ENCODE peak calls at places on chromosomes 13 and 19, in eight cellular contexts. J is RCC 7860, Z is omental fat pad, K is ACHN, T is LHCN-M2, I is ELF-1, F is fibroblast of pulmonary artery, G is heart right ventricle. E is an unnamed sample.

GRCh38 chr13:32178763-32179162 is 136.4 kb downstream of the ZAR1L start:
- DNase-seq in Z (no peak), T (no peak), K (no peak), I (no peak), G (no peak), J (no peak), F (no peak), E (no peak)

GRCh38 chr19:49805822-49806612 is 7.1 kb downstream of the FUZ start:
- DNase-seq in J (no peak), K (no peak), G (no peak), T (no peak), Z (no peak), F (no peak), I (no peak), E (no peak)

GRCh38 chr13:75250526-75251183 is 231.3 kb downstream of the TBC1D4 start:
- DNase-seq in F (peak; percentile 79), T (peak; percentile 47), G (peak; percentile 8), K (no peak), Z (no peak), I (no peak), J (peak; percentile 89), E (no peak)

GRCh38 chr19:44605547-44605946 is 7.8 kb upstream of the IGSF23 start:
- DNase-seq in F (no peak), T (no peak), Z (no peak), I (no peak), K (no peak), J (no peak), G (no peak), E (no peak)

GRCh38 chr19:50258918-50259372 is 55.5 kb downstream of the MYH14 start:
- DNase-seq in I (peak; percentile 86), T (no peak), K (no peak), J (no peak), F (no peak), G (no peak), Z (no peak), E (no peak)

GRCh38 chr19:54517483-54517882 is 14.9 kb downstream of the LAIR2 start:
- DNase-seq in T (peak; percentile 85), Z (no peak), G (peak; percentile 48), I (peak; percentile 78), K (peak; percentile 64), F (peak; percentile 40), J (peak; percentile 13), E (no peak)

GRCh38 chr13:40586886-40587285 is 79.6 kb downstream of the FOXO1 start:
- DNase-seq in I (no peak), Z (no peak), G (no peak), T (no peak), F (peak; percentile 46), J (no peak), K (no peak), E (no peak)

GRCh38 chr19:48844472-48844871 is 8.2 kb upstream of the HSD17B14 start:
- DNase-seq in Z (no peak), G (no peak), T (peak; percentile 66), I (peak; percentile 61), J (peak; percentile 32), F (peak; percentile 60), K (peak; percentile 52), E (no peak)

GRCh38 chr19:4694211-4694987 is 24.3 kb upstream of the MYDGF start:
- DNase-seq in I (no peak), T (peak; percentile 100), F (peak; percentile 91), Z (no peak), J (peak; percentile 97), G (no peak), K (peak; percentile 94), E (no peak)

GRCh38 chr13:99812611-99813010 is 159.0 kb downstream of the ZIC5 start:
- DNase-seq in K (peak; percentile 95), G (no peak), Z (no peak), F (no peak), J (peak; percentile 97), T (peak; percentile 43), I (no peak), E (no peak)

GRCh38 chr19:47109541-47110375 is 3.8 kb downstream of the ZC3H4 start:
- DNase-seq in F (peak; percentile 62), I (peak; percentile 62), J (no peak), T (peak; percentile 54), Z (no peak), G (no peak), K (no peak), E (peak; percentile 39)

GRCh38 chr19:8459520-8460260 is 14.9 kb downstream of the HNRNPM start:
- DNase-seq in Z (no peak), J (no peak), I (no peak), T (peak; percentile 67), K (peak; percentile 32), G (no peak), F (peak; percentile 59), E (no peak)

GRCh38 chr13:41411536-41411935 is 45.8 kb upstream of the RGCC start:
- DNase-seq in T (peak; percentile 62), J (no peak), K (peak; percentile 19), G (peak; percentile 26), Z (no peak), I (peak; percentile 58), F (peak; percentile 76), E (peak; percentile 10)

GRCh38 chr13:24220086-24220703 is 59.7 kb downstream of the SPATA13 start:
- DNase-seq in G (peak; percentile 70), Z (no peak), I (peak; percentile 61), F (peak; percentile 92), T (peak; percentile 80), J (peak; percentile 59), K (peak; percentile 76), E (peak; percentile 63)

GRCh38 chr19:38912600-38913514 is 871 bp upstream of the CCER2 start:
- DNase-seq in K (no peak), J (no peak), Z (no peak), I (no peak), F (no peak), G (no peak), T (no peak), E (no peak)

GRCh38 chr13:74794582-74794981 is 660.4 kb upstream of the KLF12 start:
- DNase-seq in K (no peak), F (no peak), T (peak; percentile 28), I (no peak), Z (no peak), J (no peak), G (no peak), E (no peak)

GRCh38 chr13:110813646-110814624 is 100.4 kb downstream of the ING1 start:
- DNase-seq in G (no peak), F (no peak), T (peak; percentile 6), K (no peak), I (peak; percentile 50), Z (no peak), J (no peak), E (no peak)

GRCh38 chr13:19984430-19985218 is 26.1 kb downstream of the ZMYM2 start:
- DNase-seq in T (peak; percentile 45), G (no peak), Z (no peak), F (peak; percentile 71), K (peak; percentile 39), I (no peak), J (no peak), E (no peak)

GRCh38 chr19:17671906-17672305 is 16.2 kb downstream of the UNC13A start:
- DNase-seq in T (peak; percentile 17), J (no peak), I (peak; percentile 62), G (no peak), F (peak; percentile 59), K (peak; percentile 15), Z (no peak), E (no peak)

GRCh38 chr19:48244289-48244688 is 11.4 kb downstream of the CARD8 start:
- DNase-seq in K (no peak), G (no peak), F (peak; percentile 47), J (no peak), T (no peak), I (no peak), Z (no peak), E (no peak)

GRCh38 chr19:18029617-18030338 is 21.8 kb downstream of the ARRDC2 start:
- DNase-seq in J (no peak), G (no peak), F (peak; percentile 36), I (no peak), T (peak; percentile 38), K (no peak), Z (no peak), E (no peak)

GRCh38 chr19:55206664-55207500 is 2.4 kb downstream of the PTPRH start:
- DNase-seq in G (peak; percentile 84), J (peak; percentile 66), Z (peak; percentile 61), F (peak; percentile 91), T (peak; percentile 81), K (peak; percentile 84), I (peak; percentile 85), E (no peak)

GRCh38 chr19:49580264-49581006 is at the start of gene NOSIP:
- DNase-seq in G (peak; percentile 97), J (peak; percentile 85), F (peak; percentile 98), T (peak; percentile 94), K (peak; percentile 94), Z (peak; percentile 65), I (peak; percentile 96), E (peak; percentile 96)

GRCh38 chr13:26599885-26600284 is 42.4 kb downstream of the WASF3 start:
- DNase-seq in T (no peak), K (no peak), Z (no peak), G (no peak), J (no peak), F (no peak), I (no peak), E (no peak)

GRCh38 chr13:33676045-33676699 is 141.8 kb upstream of the RFC3 start:
- DNase-seq in F (peak; percentile 24), Z (no peak), G (peak; percentile 18), J (no peak), T (no peak), I (no peak), K (no peak), E (no peak)

GRCh38 chr19:16620018-16620417 is 8.0 kb downstream of the MED26 start:
- DNase-seq in J (no peak), K (no peak), T (no peak), I (no peak), Z (no peak), F (no peak), G (no peak), E (no peak)

GRCh38 chr19:42108527-42109389 is 23.5 kb downstream of the POU2F2 start:
- DNase-seq in I (peak; percentile 91), G (peak; percentile 72), K (peak; percentile 81), Z (peak; percentile 62), F (peak; percentile 95), J (peak; percentile 65), T (peak; percentile 79), E (peak; percentile 89)

GRCh38 chr19:2328401-2329161 is at the start of the genes LSM7 and SPPL2B:
- DNase-seq in F (peak; percentile 87), T (peak; percentile 85), I (peak; percentile 88), Z (peak; percentile 76), K (peak; percentile 85), G (peak; percentile 90), J (peak; percentile 77), E (peak; percentile 94)

GRCh38 chr13:41458187-41458938 is 1.0 kb downstream of the RGCC start:
- DNase-seq in J (no peak), F (no peak), Z (no peak), T (no peak), G (no peak), K (no peak), I (peak; percentile 39), E (peak; percentile 67)

GRCh38 chr19:15390814-15391213 is 11.2 kb upstream of the AKAP8 start:
- DNase-seq in G (no peak), F (no peak), Z (no peak), J (no peak), I (no peak), K (no peak), T (no peak), E (no peak)

GRCh38 chr13:110108348-110109139 is 198.4 kb downstream of the COL4A1 start:
- DNase-seq in T (peak; percentile 90), F (peak; percentile 93), K (peak; percentile 79), I (peak; percentile 87), G (peak; percentile 80), Z (no peak), J (peak; percentile 84), E (no peak)

GRCh38 chr13:76980075-76980718 is 11.7 kb upstream of the CLN5 start:
- DNase-seq in F (peak; percentile 56), Z (peak; percentile 75), K (peak; percentile 55), T (peak; percentile 37), J (no peak), G (peak; percentile 76), I (peak; percentile 94), E (peak; percentile 67)

GRCh38 chr13:28719656-28720055 is 886 bp upstream of the SLC46A3 start:
- DNase-seq in K (no peak), I (no peak), G (no peak), J (peak; percentile 71), T (peak; percentile 84), Z (no peak), F (peak; percentile 81), E (no peak)

GRCh38 chr19:17779281-17779930 is 15.5 kb upstream of the B3GNT3 start:
- DNase-seq in T (peak; percentile 15), F (peak; percentile 38), Z (no peak), J (no peak), G (peak; percentile 36), I (peak; percentile 69), K (no peak), E (no peak)

E was measured in naive thymus-derived CD8-positive, alpha-beta T cell.